ENCODE peak calls at places on chromosomes 12 and 14, in five cellular contexts. One of them, this sample, is unnamed.

GRCh38 chr12:80064269-80064668 is 35.1 kb upstream of the OTOGL start:
- DNase-seq in OCI-LY7: no peak
- DNase-seq in neural progenitor cell: no peak
- DNase-seq in AG10803: peak; percentile 75
- DNase-seq in upper lobe of right lung: no peak
- DNase-seq in this sample: no peak

GRCh38 chr14:54450535-54450934 is 9.4 kb upstream of the CNIH1 start:
- DNase-seq in OCI-LY7: peak; percentile 8
- DNase-seq in neural progenitor cell: no peak
- DNase-seq in AG10803: peak; percentile 86
- DNase-seq in upper lobe of right lung: no peak
- DNase-seq in this sample: no peak

GRCh38 chr12:100114574-100114973 is 28.1 kb downstream of the BLTP3B start:
- DNase-seq in OCI-LY7: no peak
- DNase-seq in neural progenitor cell: no peak
- DNase-seq in AG10803: peak; percentile 83
- DNase-seq in upper lobe of right lung: no peak
- DNase-seq in this sample: no peak

GRCh38 chr12:113996026-113996425 is 29.9 kb upstream of the RBM19 start:
- DNase-seq in OCI-LY7: no peak
- DNase-seq in neural progenitor cell: peak; percentile 62
- DNase-seq in AG10803: no peak
- DNase-seq in upper lobe of right lung: no peak
- DNase-seq in this sample: no peak

GRCh38 chr14:91228112-91229004 is 16.1 kb downstream of the GPR68 start:
- DNase-seq in OCI-LY7: peak; percentile 61
- DNase-seq in neural progenitor cell: no peak
- DNase-seq in AG10803: peak; percentile 40
- DNase-seq in upper lobe of right lung: no peak
- DNase-seq in this sample: peak; percentile 78

GRCh38 chr12:72057330-72057911 is 118.8 kb downstream of the TPH2 start:
- DNase-seq in OCI-LY7: no peak
- DNase-seq in neural progenitor cell: no peak
- DNase-seq in AG10803: no peak
- DNase-seq in upper lobe of right lung: no peak
- DNase-seq in this sample: no peak

GRCh38 chr12:79454338-79454777 is 236.4 kb downstream of the PAWR start:
- DNase-seq in OCI-LY7: no peak
- DNase-seq in neural progenitor cell: no peak
- DNase-seq in AG10803: peak; percentile 43
- DNase-seq in upper lobe of right lung: no peak
- DNase-seq in this sample: no peak

GRCh38 chr12:131096681-131097181 is 143.0 kb downstream of the ADGRD1 start:
- DNase-seq in OCI-LY7: no peak
- DNase-seq in neural progenitor cell: no peak
- DNase-seq in AG10803: no peak
- DNase-seq in upper lobe of right lung: peak; percentile 44
- DNase-seq in this sample: no peak

GRCh38 chr14:97777622-97778021 is 980.4 kb downstream of the VRK1 start:
- DNase-seq in OCI-LY7: no peak
- DNase-seq in neural progenitor cell: no peak
- DNase-seq in AG10803: no peak
- DNase-seq in upper lobe of right lung: no peak
- DNase-seq in this sample: no peak

GRCh38 chr12:119072463-119072862 is 91.1 kb downstream of the SRRM4 start:
- DNase-seq in OCI-LY7: no peak
- DNase-seq in neural progenitor cell: no peak
- DNase-seq in AG10803: no peak
- DNase-seq in upper lobe of right lung: no peak
- DNase-seq in this sample: no peak

GRCh38 chr12:79174656-79175055 is 310.1 kb downstream of the SYT1 start:
- DNase-seq in OCI-LY7: peak; percentile 4
- DNase-seq in neural progenitor cell: no peak
- DNase-seq in AG10803: peak; percentile 69
- DNase-seq in upper lobe of right lung: no peak
- DNase-seq in this sample: no peak

GRCh38 chr14:61346221-61346620 is 24.8 kb downstream of the PRKCH start:
- DNase-seq in OCI-LY7: no peak
- DNase-seq in neural progenitor cell: no peak
- DNase-seq in AG10803: no peak
- DNase-seq in upper lobe of right lung: no peak
- DNase-seq in this sample: no peak

GRCh38 chr14:79074501-79074900 is 904.3 kb downstream of the NRXN3 start:
- DNase-seq in OCI-LY7: no peak
- DNase-seq in neural progenitor cell: no peak
- DNase-seq in AG10803: no peak
- DNase-seq in upper lobe of right lung: no peak
- DNase-seq in this sample: no peak

GRCh38 chr14:39491134-39491541 is 58.9 kb upstream of the FBXO33 start:
- DNase-seq in OCI-LY7: peak; percentile 51
- DNase-seq in neural progenitor cell: peak; percentile 67
- DNase-seq in AG10803: peak; percentile 38
- DNase-seq in upper lobe of right lung: no peak
- DNase-seq in this sample: no peak

GRCh38 chr12:82635263-82635662 is 51.4 kb upstream of the TMTC2 start:
- DNase-seq in OCI-LY7: no peak
- DNase-seq in neural progenitor cell: no peak
- DNase-seq in AG10803: no peak
- DNase-seq in upper lobe of right lung: no peak
- DNase-seq in this sample: no peak

This sample was measured in activated naive CD8-positive, alpha-beta T cell treated with anti-CD3 and anti-CD28 coated beads, Interleukin-2, amount 10 ng/mL, durations not matched to agents 7 days and 5 days.